ENCODE peak calls at places on chromosomes 2 and 18, in five cellular contexts. E is AG04450, V is fibroblast of lung, R is transverse colon, Y is right lobe of liver. C is an unnamed sample.

GRCh38 chr2:20955277-20956026 is 88.4 kb downstream of the APOB start:
- DNase-seq in R (no peak), Y (no peak), V (no peak), E (no peak), C (no peak)

GRCh38 chr18:43486462-43486861 is 209.2 kb upstream of the SYT4 start:
- DNase-seq in V (peak), R (no peak), Y (no peak), E (no peak), C (no peak)

GRCh38 chr2:118148809-118149208 is 60.5 kb downstream of the INSIG2 start:
- DNase-seq in V (no peak), E (no peak), R (no peak), Y (no peak), C (no peak)

GRCh38 chr18:11689031-11689971 is at the start of gene GNAL:
- DNase-seq in Y (peak), R (peak), V (peak), E (peak), C (peak)

GRCh38 chr2:39107156-39107555 is 13.7 kb downstream of the SOS1 start:
- DNase-seq in R (no peak), V (peak), Y (no peak), E (no peak), C (no peak)

GRCh38 chr2:18918280-18918679 is 328.9 kb upstream of the NT5C1B start:
- DNase-seq in E (no peak), V (no peak), R (no peak), Y (no peak), C (no peak)

GRCh38 chr2:126971481-126972271 is 73.0 kb downstream of the TEX51 start:
- DNase-seq in V (peak), R (peak), E (peak), Y (peak), C (peak)

GRCh38 chr2:84201158-84201557 is 257.9 kb downstream of the SUCLG1 start:
- DNase-seq in Y (no peak), V (no peak), R (no peak), E (no peak), C (no peak)

GRCh38 chr2:132668189-132668833 is 1.7 kb downstream of the LYPD1 start:
- DNase-seq in R (no peak), E (no peak), Y (peak), V (no peak), C (no peak)

GRCh38 chr2:24831216-24831615 is 38.0 kb downstream of the CENPO start:
- DNase-seq in V (no peak), R (peak), E (no peak), Y (no peak), C (no peak)
- H3K27ac ChIP-seq in V (no peak), R (no peak), E (no peak), Y (no peak), C (no peak)

GRCh38 chr2:188318161-188318749 is 26.6 kb downstream of the GULP1 start:
- DNase-seq in Y (no peak), V (no peak), E (no peak), R (no peak), C (no peak)

GRCh38 chr2:188316791-188317423 is 25.2 kb downstream of the GULP1 start:
- DNase-seq in E (no peak), Y (no peak), R (no peak), V (no peak), C (no peak)

GRCh38 chr2:188322569-188323531 is 31.2 kb downstream of the GULP1 start:
- DNase-seq in R (no peak), Y (no peak), V (peak), E (peak), C (no peak)

GRCh38 chr2:188320861-188321260 is 29.2 kb downstream of the GULP1 start:
- DNase-seq in E (no peak), R (no peak), V (no peak), Y (no peak), C (no peak)

GRCh38 chr2:188319845-188320244 is 28.2 kb downstream of the GULP1 start:
- DNase-seq in Y (no peak), E (no peak), V (no peak), R (no peak), C (no peak)
- TF ChIP-seq CTCF in Y (no peak), E (no peak), V (no peak), R (no peak), C (peak)

GRCh38 chr2:45291283-45291682 is 282.0 kb upstream of the SIX2 start:
- DNase-seq in E (no peak), Y (no peak), V (no peak), R (no peak), C (no peak)
- H3K27ac ChIP-seq in E (no peak), Y (no peak), V (no peak), R (no peak), C (no peak)

GRCh38 chr2:231227309-231228162 is 29.1 kb downstream of the ARMC9 start:
- DNase-seq in E (peak), R (peak), V (peak), Y (no peak), C (peak)

GRCh38 chr2:231223001-231223375 is 24.6 kb downstream of the ARMC9 start:
- DNase-seq in V (no peak), R (no peak), E (no peak), Y (no peak), C (no peak)

GRCh38 chr2:231222318-231223000 is 24.0 kb downstream of the ARMC9 start:
- DNase-seq in Y (no peak), E (peak), R (no peak), V (peak), C (no peak)

GRCh38 chr2:231221761-231222160 is 23.3 kb downstream of the ARMC9 start:
- DNase-seq in R (no peak), E (no peak), V (peak), Y (no peak), C (no peak)

GRCh38 chr2:231223458-231223970 is 25.1 kb downstream of the ARMC9 start:
- DNase-seq in Y (no peak), R (no peak), E (peak), V (no peak), C (no peak)
- TF ChIP-seq CTCF in Y (no peak), R (no peak), E (no peak), V (no peak), C (no peak)

DNA sequence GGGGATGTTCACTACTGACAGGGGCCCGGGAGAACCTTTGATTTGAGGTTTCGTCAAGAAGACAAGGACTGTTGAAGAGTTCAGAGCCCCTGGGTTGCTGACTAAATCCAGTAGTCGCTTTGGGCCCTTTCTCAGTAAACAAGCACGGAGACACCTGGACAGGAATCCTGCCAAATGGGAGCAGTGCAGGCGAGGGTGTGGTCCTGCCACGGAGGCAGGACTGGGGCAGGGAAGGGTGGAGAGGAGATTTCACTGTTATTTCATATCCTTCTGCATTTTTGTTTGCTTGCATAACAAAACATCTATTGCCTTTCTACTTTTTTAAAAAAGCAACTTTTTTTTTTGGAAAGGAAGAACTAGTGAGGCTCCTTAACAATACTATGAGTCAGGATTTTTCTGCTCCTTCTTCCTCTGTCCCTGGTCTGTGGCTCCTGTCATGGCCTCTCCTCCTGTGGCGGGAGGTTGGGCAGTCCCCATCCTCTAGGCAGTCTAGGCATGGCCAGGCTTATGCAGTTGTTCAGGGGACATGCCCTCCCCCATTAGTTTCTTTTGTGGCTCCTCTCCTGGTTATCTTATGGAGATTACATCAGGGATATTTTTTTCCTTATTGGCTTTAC is 57.7 kb downstream of the ARHGEF4 start:
- DNase-seq in R (no peak), V (no peak), Y (no peak), E (no peak), C (no peak)
- H3K27ac ChIP-seq in R (no peak), V (no peak), Y (no peak), E (no peak), C (no peak)

GRCh38 chr2:10208736-10209135 is 86.2 kb downstream of the RRM2 start:
- DNase-seq in V (no peak), R (no peak), Y (no peak), E (no peak), C (no peak)
- TF ChIP-seq CTCF in V (no peak), R (no peak), Y (no peak), E (no peak), C (no peak)

GRCh38 chr2:112684415-112684775 is 36.4 kb upstream of the NT5DC4 start:
- DNase-seq in E (no peak), R (no peak), Y (no peak), V (no peak), C (no peak)
- H3K27ac ChIP-seq in E (no peak), R (no peak), Y (no peak), V (no peak), C (no peak)

C was measured in Panc1.